ENCODE peak calls at places on chromosomes 2 and 18, in nine cellular contexts. One of them, this sample, is unnamed.

GRCh38 chr2:104844813-104845551 is 8.9 kb upstream of the POU3F3 start:
- DNase-seq in Kasumi-1: no peak
- DNase-seq in NCI-H1092 treated with DMSO at 0.1 percent for 48 hours: peak
- DNase-seq in hippocampal formation: peak
- DNase-seq in G401: peak
- DNase-seq in adipocyte: no peak
- DNase-seq in brain microvascular endothelial cell: no peak
- DNase-seq in hepatocyte: no peak
- DNase-seq in stimulated activated CD4-positive, alpha-beta T cell treated with anti-CD3 and anti-CD28 coated beads, Interleukin-12 subunit alpha, Interleukin-12 subunit beta, amount 100 ng/mL, for 24 hours: no peak
- DNase-seq in this sample: no peak

GRCh38 chr2:240925191-240925575 is 19.0 kb downstream of the CROCC2 start:
- DNase-seq in Kasumi-1: no peak
- DNase-seq in NCI-H1092 treated with DMSO at 0.1 percent for 48 hours: no peak
- DNase-seq in hippocampal formation: no peak
- DNase-seq in G401: no peak
- DNase-seq in adipocyte: no peak
- DNase-seq in brain microvascular endothelial cell: no peak
- DNase-seq in hepatocyte: no peak
- DNase-seq in stimulated activated CD4-positive, alpha-beta T cell treated with anti-CD3 and anti-CD28 coated beads, Interleukin-12 subunit alpha, Interleukin-12 subunit beta, amount 100 ng/mL, for 24 hours: no peak
- DNase-seq in this sample: no peak

GRCh38 chr2:215218587-215219577 is 80.5 kb upstream of the ABCA12 start:
- DNase-seq in Kasumi-1: no peak
- DNase-seq in NCI-H1092 treated with DMSO at 0.1 percent for 48 hours: no peak
- DNase-seq in hippocampal formation: no peak
- DNase-seq in G401: no peak
- DNase-seq in adipocyte: peak
- DNase-seq in brain microvascular endothelial cell: no peak
- DNase-seq in hepatocyte: no peak
- DNase-seq in stimulated activated CD4-positive, alpha-beta T cell treated with anti-CD3 and anti-CD28 coated beads, Interleukin-12 subunit alpha, Interleukin-12 subunit beta, amount 100 ng/mL, for 24 hours: no peak
- DNase-seq in this sample: peak

GRCh38 chr2:70073493-70073892 is 13.8 kb upstream of the PCBP1 start:
- DNase-seq in Kasumi-1: no peak
- DNase-seq in NCI-H1092 treated with DMSO at 0.1 percent for 48 hours: no peak
- DNase-seq in hippocampal formation: no peak
- DNase-seq in G401: no peak
- DNase-seq in adipocyte: no peak
- DNase-seq in brain microvascular endothelial cell: no peak
- DNase-seq in hepatocyte: no peak
- DNase-seq in stimulated activated CD4-positive, alpha-beta T cell treated with anti-CD3 and anti-CD28 coated beads, Interleukin-12 subunit alpha, Interleukin-12 subunit beta, amount 100 ng/mL, for 24 hours: no peak
- DNase-seq in this sample: no peak

GRCh38 chr2:238462782-238463396 is 36.2 kb downstream of the ASB1 start:
- DNase-seq in Kasumi-1: peak
- DNase-seq in NCI-H1092 treated with DMSO at 0.1 percent for 48 hours: peak
- DNase-seq in hippocampal formation: no peak
- DNase-seq in G401: peak
- DNase-seq in adipocyte: peak
- DNase-seq in brain microvascular endothelial cell: peak
- DNase-seq in hepatocyte: peak
- DNase-seq in stimulated activated CD4-positive, alpha-beta T cell treated with anti-CD3 and anti-CD28 coated beads, Interleukin-12 subunit alpha, Interleukin-12 subunit beta, amount 100 ng/mL, for 24 hours: no peak
- DNase-seq in this sample: peak

GRCh38 chr18:9550413-9550812 is 63.9 kb downstream of the PPP4R1 start:
- DNase-seq in Kasumi-1: no peak
- DNase-seq in NCI-H1092 treated with DMSO at 0.1 percent for 48 hours: no peak
- DNase-seq in hippocampal formation: no peak
- DNase-seq in G401: no peak
- DNase-seq in adipocyte: no peak
- DNase-seq in brain microvascular endothelial cell: no peak
- DNase-seq in hepatocyte: no peak
- DNase-seq in stimulated activated CD4-positive, alpha-beta T cell treated with anti-CD3 and anti-CD28 coated beads, Interleukin-12 subunit alpha, Interleukin-12 subunit beta, amount 100 ng/mL, for 24 hours: no peak
- DNase-seq in this sample: no peak

GRCh38 chr18:48842259-48843061 is 108.3 kb downstream of the SMAD7 start:
- DNase-seq in Kasumi-1: no peak
- DNase-seq in NCI-H1092 treated with DMSO at 0.1 percent for 48 hours: no peak
- DNase-seq in hippocampal formation: no peak
- DNase-seq in G401: no peak
- DNase-seq in adipocyte: no peak
- DNase-seq in brain microvascular endothelial cell: peak
- DNase-seq in hepatocyte: no peak
- DNase-seq in stimulated activated CD4-positive, alpha-beta T cell treated with anti-CD3 and anti-CD28 coated beads, Interleukin-12 subunit alpha, Interleukin-12 subunit beta, amount 100 ng/mL, for 24 hours: no peak
- DNase-seq in this sample: peak

GRCh38 chr2:195475336-195475735 is 181.7 kb upstream of the SLC39A10 start:
- DNase-seq in Kasumi-1: no peak
- DNase-seq in NCI-H1092 treated with DMSO at 0.1 percent for 48 hours: no peak
- DNase-seq in hippocampal formation: no peak
- DNase-seq in G401: no peak
- DNase-seq in adipocyte: no peak
- DNase-seq in brain microvascular endothelial cell: no peak
- DNase-seq in hepatocyte: no peak
- DNase-seq in stimulated activated CD4-positive, alpha-beta T cell treated with anti-CD3 and anti-CD28 coated beads, Interleukin-12 subunit alpha, Interleukin-12 subunit beta, amount 100 ng/mL, for 24 hours: no peak
- DNase-seq in this sample: no peak

GRCh38 chr2:216807861-216808272 is 52.0 kb downstream of the TNP1 start:
- DNase-seq in Kasumi-1: no peak
- DNase-seq in NCI-H1092 treated with DMSO at 0.1 percent for 48 hours: peak
- DNase-seq in hippocampal formation: no peak
- DNase-seq in G401: peak
- DNase-seq in adipocyte: no peak
- DNase-seq in brain microvascular endothelial cell: peak
- DNase-seq in hepatocyte: no peak
- DNase-seq in stimulated activated CD4-positive, alpha-beta T cell treated with anti-CD3 and anti-CD28 coated beads, Interleukin-12 subunit alpha, Interleukin-12 subunit beta, amount 100 ng/mL, for 24 hours: no peak
- DNase-seq in this sample: peak

GRCh38 chr18:58195278-58195721 is 151.3 kb downstream of the NEDD4L start:
- DNase-seq in Kasumi-1: peak
- DNase-seq in NCI-H1092 treated with DMSO at 0.1 percent for 48 hours: peak
- DNase-seq in hippocampal formation: no peak
- DNase-seq in G401: peak
- DNase-seq in adipocyte: no peak
- DNase-seq in brain microvascular endothelial cell: no peak
- DNase-seq in hepatocyte: peak
- DNase-seq in stimulated activated CD4-positive, alpha-beta T cell treated with anti-CD3 and anti-CD28 coated beads, Interleukin-12 subunit alpha, Interleukin-12 subunit beta, amount 100 ng/mL, for 24 hours: no peak
- DNase-seq in this sample: no peak

GRCh38 chr2:224772494-224772893 is 56.3 kb upstream of the CCDC195 start:
- DNase-seq in Kasumi-1: no peak
- DNase-seq in NCI-H1092 treated with DMSO at 0.1 percent for 48 hours: peak
- DNase-seq in hippocampal formation: no peak
- DNase-seq in G401: peak
- DNase-seq in adipocyte: no peak
- DNase-seq in brain microvascular endothelial cell: no peak
- DNase-seq in hepatocyte: no peak
- DNase-seq in stimulated activated CD4-positive, alpha-beta T cell treated with anti-CD3 and anti-CD28 coated beads, Interleukin-12 subunit alpha, Interleukin-12 subunit beta, amount 100 ng/mL, for 24 hours: no peak
- DNase-seq in this sample: no peak

GRCh38 chr2:188293601-188294482 is 2.2 kb downstream of the GULP1 start:
- DNase-seq in Kasumi-1: no peak
- DNase-seq in NCI-H1092 treated with DMSO at 0.1 percent for 48 hours: peak
- DNase-seq in hippocampal formation: peak
- DNase-seq in G401: peak
- DNase-seq in adipocyte: peak
- DNase-seq in brain microvascular endothelial cell: peak
- DNase-seq in hepatocyte: peak
- DNase-seq in stimulated activated CD4-positive, alpha-beta T cell treated with anti-CD3 and anti-CD28 coated beads, Interleukin-12 subunit alpha, Interleukin-12 subunit beta, amount 100 ng/mL, for 24 hours: no peak
- DNase-seq in this sample: peak

GRCh38 chr2:8617590-8617989 is 64.3 kb upstream of the ID2 start:
- DNase-seq in Kasumi-1: no peak
- DNase-seq in NCI-H1092 treated with DMSO at 0.1 percent for 48 hours: no peak
- DNase-seq in hippocampal formation: no peak
- DNase-seq in G401: no peak
- DNase-seq in adipocyte: no peak
- DNase-seq in brain microvascular endothelial cell: no peak
- DNase-seq in hepatocyte: no peak
- DNase-seq in stimulated activated CD4-positive, alpha-beta T cell treated with anti-CD3 and anti-CD28 coated beads, Interleukin-12 subunit alpha, Interleukin-12 subunit beta, amount 100 ng/mL, for 24 hours: no peak
- DNase-seq in this sample: no peak

GRCh38 chr2:231321556-231322334 is 73.8 kb upstream of the B3GNT7 start:
- DNase-seq in Kasumi-1: peak
- DNase-seq in NCI-H1092 treated with DMSO at 0.1 percent for 48 hours: no peak
- DNase-seq in hippocampal formation: peak
- DNase-seq in G401: no peak
- DNase-seq in adipocyte: no peak
- DNase-seq in brain microvascular endothelial cell: no peak
- DNase-seq in hepatocyte: no peak
- DNase-seq in stimulated activated CD4-positive, alpha-beta T cell treated with anti-CD3 and anti-CD28 coated beads, Interleukin-12 subunit alpha, Interleukin-12 subunit beta, amount 100 ng/mL, for 24 hours: no peak
- DNase-seq in this sample: no peak

GRCh38 chr2:119224391-119224972 is 848 bp downstream of the STEAP3 start:
- DNase-seq in Kasumi-1: peak
- DNase-seq in NCI-H1092 treated with DMSO at 0.1 percent for 48 hours: no peak
- DNase-seq in hippocampal formation: no peak
- DNase-seq in G401: no peak
- DNase-seq in adipocyte: no peak
- DNase-seq in brain microvascular endothelial cell: no peak
- DNase-seq in hepatocyte: no peak
- DNase-seq in stimulated activated CD4-positive, alpha-beta T cell treated with anti-CD3 and anti-CD28 coated beads, Interleukin-12 subunit alpha, Interleukin-12 subunit beta, amount 100 ng/mL, for 24 hours: no peak
- DNase-seq in this sample: no peak

GRCh38 chr18:51196116-51196810 is 1.2 kb downstream of the MEX3C start:
- DNase-seq in Kasumi-1: peak
- DNase-seq in NCI-H1092 treated with DMSO at 0.1 percent for 48 hours: peak
- DNase-seq in hippocampal formation: peak
- DNase-seq in G401: peak
- DNase-seq in adipocyte: peak
- DNase-seq in brain microvascular endothelial cell: peak
- DNase-seq in hepatocyte: peak
- DNase-seq in stimulated activated CD4-positive, alpha-beta T cell treated with anti-CD3 and anti-CD28 coated beads, Interleukin-12 subunit alpha, Interleukin-12 subunit beta, amount 100 ng/mL, for 24 hours: peak
- DNase-seq in this sample: peak

GRCh38 chr2:37652199-37652640 is 19.2 kb downstream of the CDC42EP3 start:
- DNase-seq in Kasumi-1: no peak
- DNase-seq in NCI-H1092 treated with DMSO at 0.1 percent for 48 hours: no peak
- DNase-seq in hippocampal formation: no peak
- DNase-seq in G401: no peak
- DNase-seq in adipocyte: peak
- DNase-seq in brain microvascular endothelial cell: peak
- DNase-seq in hepatocyte: no peak
- DNase-seq in stimulated activated CD4-positive, alpha-beta T cell treated with anti-CD3 and anti-CD28 coated beads, Interleukin-12 subunit alpha, Interleukin-12 subunit beta, amount 100 ng/mL, for 24 hours: no peak
- DNase-seq in this sample: peak

GRCh38 chr2:145012214-145012670 is 492.3 kb upstream of the ZEB2 start:
- DNase-seq in Kasumi-1: no peak
- DNase-seq in NCI-H1092 treated with DMSO at 0.1 percent for 48 hours: no peak
- DNase-seq in hippocampal formation: no peak
- DNase-seq in G401: no peak
- DNase-seq in adipocyte: peak
- DNase-seq in brain microvascular endothelial cell: no peak
- DNase-seq in hepatocyte: peak
- DNase-seq in stimulated activated CD4-positive, alpha-beta T cell treated with anti-CD3 and anti-CD28 coated beads, Interleukin-12 subunit alpha, Interleukin-12 subunit beta, amount 100 ng/mL, for 24 hours: no peak
- DNase-seq in this sample: peak